ENCODE peak calls at places on chromosomes 5 and 9, in ten cellular contexts. H, I, F, G, C, N, P, O, V and U are unnamed samples.

GRCh38 chr9:110619831-110620230 is 40.3 kb upstream of the SVEP1 start:
- DNase-seq in F (no peak), C (no peak), H (no peak), I (no peak), G (no peak), P (no peak), O (no peak), V (no peak), N (no peak), U (no peak)

GRCh38 chr5:15554542-15554941 is 54.6 kb downstream of the FBXL7 start:
- DNase-seq in O (no peak), P (no peak), F (no peak), I (no peak), N (no peak), G (no peak), C (no peak), H (no peak), V (no peak), U (no peak)

GRCh38 chr9:91245432-91246313 is 116.0 kb downstream of the AUH start:
- DNase-seq in H (no peak), I (peak; percentile 15), V (no peak), G (no peak), C (no peak), N (peak; percentile 44), F (no peak), O (no peak), P (peak; percentile 23), U (no peak)

GRCh38 chr5:142796492-142797109 is 26.4 kb downstream of the ARHGAP26 start:
- DNase-seq in N (no peak), F (no peak), C (no peak), G (no peak), H (no peak), P (peak; percentile 90), O (no peak), I (no peak), V (no peak), U (no peak)

GRCh38 chr5:39058178-39058577 is 16.0 kb downstream of the RICTOR start:
- DNase-seq in C (no peak), G (no peak), V (no peak), H (no peak), I (no peak), F (no peak), O (no peak), P (no peak), N (no peak), U (no peak)

GRCh38 chr9:75644649-75645048 is 245.8 kb upstream of the PCSK5 start:
- DNase-seq in P (no peak), I (no peak), N (no peak), G (no peak), C (no peak), V (no peak), F (no peak), O (no peak), H (peak; percentile 17), U (no peak)

GRCh38 chr5:88847410-88847809 is 35.6 kb downstream of the MEF2C start:
- DNase-seq in C (no peak), V (no peak), G (no peak), F (no peak), N (no peak), H (no peak), I (no peak), O (no peak), P (no peak), U (no peak)

GRCh38 chr5:55231476-55232193 is 1.8 kb downstream of the CCNO start:
- DNase-seq in O (no peak), C (no peak), H (no peak), I (no peak), G (no peak), P (no peak), F (no peak), V (no peak), N (no peak), U (peak; percentile 36)

GRCh38 chr9:982660-983240 is 6.3 kb downstream of the DMRT3 start:
- DNase-seq in C (no peak), F (no peak), O (no peak), V (no peak), G (no peak), H (no peak), P (no peak), N (no peak), I (no peak), U (no peak)

GRCh38 chr9:120892748-120893584 is 16.0 kb upstream of the PHF19 start:
- DNase-seq in O (no peak), H (peak; percentile 97), G (no peak), I (no peak), V (peak; percentile 83), N (no peak), C (no peak), F (no peak), P (peak; percentile 48), U (no peak)

GRCh38 chr5:168822248-168822744 is 243.1 kb upstream of the PANK3 start:
- DNase-seq in H (no peak), O (no peak), F (peak; percentile 29), G (no peak), I (no peak), V (no peak), P (no peak), N (no peak), C (no peak), U (no peak)

GRCh38 chr9:87569008-87569908 is 71.6 kb downstream of the DAPK1 start:
- DNase-seq in F (no peak), O (no peak), P (peak; percentile 97), H (peak; percentile 26), N (no peak), C (no peak), I (no peak), V (no peak), G (no peak), U (no peak)

GRCh38 chr5:57505640-57506039 is 23.0 kb upstream of the ACTBL2 start:
- DNase-seq in V (no peak), C (no peak), I (no peak), O (no peak), F (no peak), P (no peak), N (no peak), G (no peak), H (no peak), U (no peak)

GRCh38 chr5:87762631-87763030 is 349.9 kb upstream of the CCNH start:
- DNase-seq in I (no peak), O (no peak), N (no peak), P (no peak), V (no peak), C (no peak), F (no peak), G (no peak), H (no peak), U (no peak)

GRCh38 chr5:177162379-177162778 is 28.8 kb downstream of the NSD1 start:
- DNase-seq in I (no peak), H (no peak), N (no peak), V (no peak), F (no peak), G (no peak), P (no peak), O (no peak), C (no peak), U (no peak)

GRCh38 chr5:181124526-181124925 is 6.4 kb downstream of the OR2V1 start:
- DNase-seq in G (no peak), I (no peak), C (no peak), F (no peak), N (no peak), P (no peak), O (no peak), V (no peak), H (no peak), U (no peak)

GRCh38 chr9:132407196-132407595 is 556 bp upstream of the TTF1 start:
- DNase-seq in F (no peak), O (no peak), V (no peak), P (no peak), G (no peak), N (no peak), C (no peak), H (no peak), I (no peak), U (no peak)
- H3K4me1 ChIP-seq in F (peaks cover 54% of the 10 kb centered on the region), O (peaks cover 56% of the 10 kb centered on the region), V (peaks cover 63% of the 10 kb centered on the region), P (peaks cover 4% of the 10 kb centered on the region), G (peaks cover 13% of the 10 kb centered on the region), N (peaks cover 52% of the 10 kb centered on the region), C (peaks cover 10% of the 10 kb centered on the region), H (peaks cover 61% of the 10 kb centered on the region), I (peaks cover 9% of the 10 kb centered on the region), U (peaks cover 38% of the 10 kb centered on the region)

GRCh38 chr9:128969491-128969890 is 22.0 kb downstream of the NUP188 start:
- DNase-seq in G (no peak), N (peak; percentile 7), I (no peak), P (no peak), F (no peak), V (no peak), C (no peak), O (no peak), H (no peak), U (no peak)
- H3K36me3 ChIP-seq in G (no peaks in the 10 kb centered on the region), N (peaks cover 96% of the 10 kb centered on the region), I (peaks cover 5% of the 10 kb centered on the region), P (peaks cover 22% of the 10 kb centered on the region), F (peaks cover 87% of the 10 kb centered on the region), V (peaks cover 42% of the 10 kb centered on the region), C (peaks cover 6% of the 10 kb centered on the region), O (peaks cover 31% of the 10 kb centered on the region), H (peaks cover 94% of the 10 kb centered on the region), U (peaks cover 15% of the 10 kb centered on the region)

DNA sequence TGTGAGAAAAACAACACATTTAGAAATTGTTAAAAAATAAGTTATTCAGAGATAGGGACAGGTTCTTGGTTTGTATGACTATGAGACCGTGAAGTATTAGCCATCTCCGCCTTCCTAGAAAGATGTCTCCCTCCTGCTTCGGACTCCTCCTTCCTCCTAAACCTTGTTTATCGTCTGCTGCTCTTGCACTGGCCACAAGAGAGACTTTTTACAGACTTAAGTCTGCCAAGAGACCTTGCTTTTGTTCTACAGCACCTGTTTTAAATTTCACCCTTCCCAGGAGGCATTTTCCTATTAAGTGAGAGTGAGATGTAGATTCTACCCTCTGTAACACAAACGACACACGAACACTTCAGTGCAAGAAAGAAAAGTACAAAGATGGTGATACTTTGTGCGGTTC is 274.6 kb downstream of the ARHGEF28 start:
- DNase-seq in C (no peak), I (no peak), F (no peak), G (no peak), O (no peak), N (no peak), H (no peak), P (no peak), V (no peak), U (no peak)
- H3K27ac ChIP-seq in C (no peak overlapping the region), I (no peak overlapping the region), F (no peak overlapping the region), G (peak overlapping the region; percentile 87), O (no peak overlapping the region), N (no peak overlapping the region), H (no peak overlapping the region), P (no peak overlapping the region), V (no peak overlapping the region), U (no peak overlapping the region)

DNA sequence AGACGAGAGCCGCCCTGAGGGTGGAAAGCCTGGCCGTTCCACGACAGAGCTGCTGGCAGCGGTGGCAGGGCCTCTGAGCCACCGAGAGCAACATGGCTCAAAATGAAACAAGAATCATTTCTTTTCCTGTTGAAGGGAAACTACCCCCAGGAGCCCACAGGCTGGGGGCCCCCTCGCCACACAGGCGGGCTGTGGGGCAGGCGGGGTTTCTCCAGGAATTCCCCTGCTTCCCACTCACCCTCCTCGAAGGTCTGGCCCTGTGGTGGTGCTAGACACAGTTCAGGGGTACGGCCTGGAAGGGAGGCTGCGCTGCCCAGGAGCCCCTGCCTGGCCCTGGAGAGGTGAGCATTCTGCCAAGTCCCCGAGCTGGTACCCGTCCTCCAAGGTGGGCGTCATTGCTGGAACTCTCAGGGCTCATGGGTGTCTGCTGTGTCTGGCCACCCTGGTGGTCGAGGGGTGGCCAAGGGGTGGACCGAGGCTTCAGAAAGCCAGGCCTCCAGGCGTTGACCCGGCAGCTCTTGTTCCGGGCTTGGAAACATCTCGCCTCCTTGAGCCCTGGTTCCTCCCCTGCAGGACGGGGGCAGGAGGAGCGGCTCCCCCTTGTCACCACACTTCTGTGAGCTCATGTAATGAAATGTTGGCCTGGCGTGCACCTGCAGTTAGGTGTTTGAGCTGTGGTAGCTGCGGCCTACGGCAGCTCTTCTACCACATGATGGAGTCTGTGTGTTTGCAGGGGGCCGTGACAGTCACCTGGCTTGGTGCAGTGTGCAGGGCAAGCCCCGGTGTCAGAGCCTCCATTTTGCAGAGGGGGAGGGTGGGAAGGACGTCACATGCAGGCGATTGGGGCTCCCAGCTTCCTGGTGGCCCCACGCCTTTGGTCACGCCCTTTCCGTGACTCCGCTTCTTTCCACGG is 65.3 kb downstream of the RXRA start:
- DNase-seq in P (no peak), F (no peak), G (no peak), N (no peak), H (no peak), V (peak; percentile 92), O (no peak), C (no peak), I (no peak), U (no peak)
- H3K4me1 ChIP-seq in P (peaks cover 3% of the 10 kb centered on the region), F (peaks cover 97% of the 10 kb centered on the region), G (peaks cover 19% of the 10 kb centered on the region), N (peaks cover 99% of the 10 kb centered on the region), H (peaks cover 9% of the 10 kb centered on the region), V (peaks cover 58% of the 10 kb centered on the region), O (peaks cover 51% of the 10 kb centered on the region), C (peaks cover 44% of the 10 kb centered on the region), I (no peaks in the 10 kb centered on the region), U (peaks cover 62% of the 10 kb centered on the region)